ENCODE peak calls at places on chromosomes 7 and 10, in four cellular contexts. W is iris pigment epithelial cell, K is fibroblast of mammary gland, Y is fibroblast of the conjunctiva. P is an unnamed sample.

GRCh38 chr10:78362406-78363022 is 328.9 kb downstream of the RPS24 start:
- DNase-seq in W (peak), K (no peak), Y (no peak), P (peak)

GRCh38 chr10:86346794-86347665 is 19.6 kb downstream of the GRID1 start:
- DNase-seq in W (no peak), K (no peak), Y (no peak), P (no peak)

GRCh38 chr7:112207106-112207592 is 654 bp downstream of the ZNF277 start:
- DNase-seq in W (peak), K (no peak), Y (no peak), P (peak)

GRCh38 chr10:3853547-3853989 is 68.6 kb upstream of the KLF6 start:
- DNase-seq in W (peak), K (peak), Y (peak), P (peak)

GRCh38 chr7:114540291-114540690 is 125.7 kb downstream of the FOXP2 start:
- DNase-seq in W (no peak), K (peak), Y (no peak), P (no peak)

GRCh38 chr10:133131754-133132710 is 28.0 kb upstream of the KNDC1 start:
- DNase-seq in W (no peak), K (no peak), Y (no peak), P (no peak)

GRCh38 chr7:128738570-128739047 is 550 bp upstream of the CALU start:
- DNase-seq in W (no peak), K (peak), Y (peak), P (no peak)

GRCh38 chr10:110408943-110409342 is 88.8 kb upstream of the DUSP5 start:
- DNase-seq in W (no peak), K (no peak), Y (no peak), P (no peak)

GRCh38 chr10:79221110-79222051 is 125.9 kb upstream of the PPIF start:
- DNase-seq in W (peak), K (peak), Y (peak), P (peak)

GRCh38 chr7:117872565-117873055 is 631 bp downstream of the CTTNBP2 start:
- DNase-seq in W (peak), K (no peak), Y (no peak), P (no peak)

GRCh38 chr10:114315566-114316420 is 76.7 kb downstream of the VWA2 start:
- DNase-seq in W (no peak), K (no peak), Y (no peak), P (no peak)

GRCh38 chr10:131978366-131978765 is 3.4 kb downstream of the BNIP3 start:
- DNase-seq in W (no peak), K (no peak), Y (no peak), P (no peak)

GRCh38 chr10:30415613-30416012 is 18.4 kb upstream of the MAP3K8 start:
- DNase-seq in W (no peak), K (no peak), Y (no peak), P (no peak)

GRCh38 chr7:47600199-47601118 is 18.5 kb upstream of the TNS3 start:
- DNase-seq in W (peak), K (peak), Y (no peak), P (peak)

GRCh38 chr7:100369105-100369504 is 4.2 kb upstream of the PILRA start:
- DNase-seq in W (no peak), K (no peak), Y (no peak), P (no peak)

GRCh38 chr10:71766717-71767419 is 6.5 kb downstream of the VSIR start:
- DNase-seq in W (peak), K (peak), Y (peak), P (peak)

GRCh38 chr10:80272793-80273522 is 16.5 kb downstream of the MAT1A start:
- DNase-seq in W (no peak), K (no peak), Y (no peak), P (no peak)

GRCh38 chr10:132365102-132365501 is 31.9 kb upstream of the PWWP2B start:
- DNase-seq in W (no peak), K (no peak), Y (no peak), P (no peak)

GRCh38 chr7:47939425-47940036 is 8.7 kb downstream of the PKD1L1 start:
- DNase-seq in W (no peak), K (no peak), Y (no peak), P (no peak)

GRCh38 chr10:49237985-49238384 is 49.8 kb upstream of the TMEM273 start:
- DNase-seq in W (no peak), K (no peak), Y (no peak), P (no peak)

GRCh38 chr10:30048768-30049507 is 10.4 kb downstream of the JCAD start:
- DNase-seq in W (no peak), K (no peak), Y (no peak), P (no peak)

GRCh38 chr7:50665403-50666123 is 100.4 kb upstream of the DDC start:
- DNase-seq in W (peak), K (peak), Y (peak), P (no peak)

GRCh38 chr10:77583527-77583926 is 54.1 kb downstream of the KCNMA1 start:
- DNase-seq in W (no peak), K (no peak), Y (no peak), P (no peak)

GRCh38 chr10:133196936-133197758 is 32.9 kb upstream of the UTF1 start:
- DNase-seq in W (no peak), K (no peak), Y (no peak), P (no peak)

GRCh38 chr7:155717010-155717744 is 72.7 kb downstream of the RBM33 start:
- DNase-seq in W (no peak), K (no peak), Y (no peak), P (no peak)

GRCh38 chr10:102678842-102679289 is 34.6 kb downstream of the TRIM8 start:
- DNase-seq in W (peak), K (peak), Y (no peak), P (peak)

GRCh38 chr7:95201718-95202117 is 122.6 kb downstream of the PON1 start:
- DNase-seq in W (no peak), K (no peak), Y (no peak), P (no peak)

GRCh38 chr7:106053109-106053508 is 59.0 kb downstream of the SYPL1 start:
- DNase-seq in W (no peak), K (no peak), Y (no peak), P (no peak)

GRCh38 chr7:141954334-141954733 is 7.6 kb upstream of the CLEC5A start:
- DNase-seq in W (no peak), K (no peak), Y (no peak), P (no peak)

GRCh38 chr7:51356849-51357516 is 40.4 kb upstream of the COBL start:
- DNase-seq in W (no peak), K (no peak), Y (no peak), P (no peak)

GRCh38 chr10:107163904-107164861 is at the start of gene SORCS1:
- DNase-seq in W (no peak), K (no peak), Y (no peak), P (no peak)

GRCh38 chr10:33900591-33900990 is 566.1 kb upstream of the NRP1 start:
- DNase-seq in W (peak), K (peak), Y (peak), P (peak)

GRCh38 chr10:70935125-70935625 is 46.8 kb upstream of the PCBD1 start:
- DNase-seq in W (no peak), K (no peak), Y (no peak), P (no peak)

GRCh38 chr10:116608683-116609594 is 11.8 kb upstream of the PNLIPRP2 start:
- DNase-seq in W (no peak), K (no peak), Y (no peak), P (no peak)

GRCh38 chr10:48632166-48632565 is 27.3 kb upstream of the ARHGAP22 start:
- DNase-seq in W (no peak), K (no peak), Y (no peak), P (peak)

GRCh38 chr10:68598978-68599753 is 39.0 kb downstream of the TET1 start:
- DNase-seq in W (peak), K (peak), Y (peak), P (peak)

GRCh38 chr10:389836-390448 is 254.7 kb downstream of the ZMYND11 start:
- DNase-seq in W (no peak), K (no peak), Y (no peak), P (no peak)

GRCh38 chr10:14653271-14654161 is 121.2 kb downstream of the FAM107B start:
- DNase-seq in W (peak), K (peak), Y (peak), P (peak)